ENCODE peak calls at places on chromosomes 16 and 17, in eight cellular contexts. Q, I, W, X, L, K, R and Y are unnamed samples.

GRCh38 chr16:87877942-87878507 is 8.7 kb upstream of the SLC7A5 start:
- DNase-seq in R (no peak), Q (no peak), W (no peak), X (no peak), I (no peak), L (no peak), K (no peak), Y (no peak)

GRCh38 chr17:45841883-45842525 is 2.7 kb upstream of the SPPL2C start:
- DNase-seq in W (no peak), R (no peak), K (no peak), X (no peak), Q (no peak), I (no peak), L (no peak), Y (peak; percentile 6)

GRCh38 chr17:75645501-75645888 is 12.3 kb downstream of the SMIM5 start:
- DNase-seq in I (peak; percentile 87), K (peak; percentile 57), R (no peak), W (no peak), X (no peak), L (no peak), Q (peak; percentile 75), Y (no peak)

GRCh38 chr16:31215287-31216115 is 1.4 kb downstream of the PYDC1 start:
- DNase-seq in R (no peak), X (peak; percentile 92), Q (peak; percentile 82), W (peak; percentile 51), I (peak; percentile 91), K (peak; percentile 75), L (peak; percentile 50), Y (peak; percentile 33)

GRCh38 chr17:66491213-66491612 is 188.8 kb downstream of the PRKCA start:
- DNase-seq in K (no peak), L (no peak), I (no peak), R (no peak), W (no peak), Q (no peak), X (no peak), Y (no peak)

GRCh38 chr16:27472091-27473020 is 70.4 kb downstream of the IL21R start:
- DNase-seq in R (no peak), K (no peak), X (no peak), I (no peak), W (peak; percentile 56), L (no peak), Q (no peak), Y (peak; percentile 28)

GRCh38 chr17:41492771-41493170 is 3.1 kb upstream of the KRT36 start:
- DNase-seq in Q (peak; percentile 53), K (no peak), R (no peak), I (no peak), X (no peak), W (peak; percentile 40), L (no peak), Y (no peak)

GRCh38 chr16:17529982-17530760 is 59.4 kb upstream of the XYLT1 start:
- DNase-seq in W (no peak), L (no peak), R (no peak), K (no peak), Q (no peak), X (no peak), I (no peak), Y (no peak)

GRCh38 chr16:4260360-4260759 is 12.5 kb downstream of the TFAP4 start:
- DNase-seq in I (no peak), K (peak; percentile 92), R (no peak), W (no peak), L (no peak), X (peak; percentile 90), Q (peak; percentile 92), Y (no peak)

GRCh38 chr17:1714488-1714979 is 4.4 kb upstream of the TLCD2 start:
- DNase-seq in Q (peak; percentile 98), R (peak; percentile 99), I (peak; percentile 95), W (peak; percentile 99), K (peak; percentile 97), L (peak; percentile 98), X (peak; percentile 96), Y (peak; percentile 99)

GRCh38 chr16:30951785-30952184 is 2.9 kb downstream of the ORAI3 start:
- DNase-seq in R (peak; percentile 80), Q (no peak), L (peak; percentile 43), X (no peak), I (no peak), K (no peak), W (peak; percentile 77), Y (peak; percentile 58)

GRCh38 chr16:21161211-21161610 is 2.7 kb downstream of the LDAF1 start:
- DNase-seq in L (no peak), Q (no peak), X (no peak), W (no peak), K (no peak), R (no peak), I (no peak), Y (peak; percentile 57)

GRCh38 chr17:50270430-50271172 is 3.7 kb upstream of the TMEM92 start:
- DNase-seq in I (no peak), K (no peak), X (peak; percentile 85), W (peak; percentile 78), R (peak; percentile 64), Q (peak; percentile 73), L (peak; percentile 80), Y (peak; percentile 90)

GRCh38 chr16:51419768-51420167 is 268.7 kb upstream of the SALL1 start:
- DNase-seq in Q (no peak), I (no peak), L (no peak), R (no peak), X (no peak), W (no peak), K (no peak), Y (no peak)

GRCh38 chr16:51418258-51418657 is 267.2 kb upstream of the SALL1 start:
- DNase-seq in R (no peak), K (no peak), I (no peak), Q (no peak), W (no peak), L (no peak), X (no peak), Y (no peak)

GRCh38 chr16:51420247-51420646 is 269.2 kb upstream of the SALL1 start:
- DNase-seq in W (no peak), L (no peak), K (no peak), I (no peak), Q (no peak), R (no peak), X (no peak), Y (no peak)

GRCh38 chr16:51416921-51417320 is 265.9 kb upstream of the SALL1 start:
- DNase-seq in R (no peak), L (peak; percentile 30), K (no peak), X (no peak), Q (no peak), I (no peak), W (no peak), Y (peak; percentile 57)
- TF ChIP-seq CTCF in R (no peak), L (no peak), K (no peak), X (no peak), Q (no peak), I (no peak), W (no peak), Y (no peak)

DNA sequence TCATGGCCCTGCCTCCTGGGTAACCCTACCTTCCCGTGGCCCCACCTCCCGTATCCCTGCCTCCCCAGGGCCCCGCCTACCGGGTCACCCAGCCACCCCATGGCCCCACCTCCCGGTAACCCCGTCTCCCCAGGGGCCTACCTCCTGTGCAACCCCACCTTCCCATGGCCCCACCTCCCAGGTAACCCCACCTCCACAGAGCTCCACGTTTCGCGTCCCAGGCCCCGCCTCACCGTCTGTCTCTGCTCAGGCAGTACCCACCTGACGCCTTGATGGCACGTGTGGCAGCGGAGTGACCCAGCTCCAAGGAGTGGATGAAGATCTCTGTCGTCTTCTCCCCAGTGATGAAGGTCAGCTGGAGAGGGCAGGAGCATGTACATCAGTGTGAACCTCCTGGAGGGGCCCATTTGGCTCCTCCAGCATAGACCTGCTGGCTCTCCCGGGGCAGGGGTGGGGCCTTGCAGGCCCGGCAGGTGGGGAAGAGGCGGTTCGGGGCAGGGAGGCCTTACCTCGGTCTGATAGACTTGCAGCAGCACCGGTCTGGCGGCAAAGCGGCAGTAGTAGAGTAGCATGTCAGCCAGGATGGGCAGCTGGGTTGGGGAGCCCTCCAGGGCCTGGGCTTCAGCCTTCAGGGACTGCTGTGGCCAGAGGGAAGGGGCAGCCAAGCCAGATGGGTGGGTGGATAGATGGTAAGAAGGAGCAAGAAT is 18.6 kb upstream of the PIK3R6 start:
- DNase-seq in R (no peak), Q (no peak), I (no peak), K (no peak), X (no peak), W (no peak), L (no peak), Y (no peak)
- H3K4me3 ChIP-seq in R (no peak overlapping the region), Q (no peak overlapping the region), I (no peak overlapping the region), K (no peak overlapping the region), X (no peak overlapping the region), W (no peak overlapping the region), L (no peak overlapping the region), Y (no peak overlapping the region)

DNA sequence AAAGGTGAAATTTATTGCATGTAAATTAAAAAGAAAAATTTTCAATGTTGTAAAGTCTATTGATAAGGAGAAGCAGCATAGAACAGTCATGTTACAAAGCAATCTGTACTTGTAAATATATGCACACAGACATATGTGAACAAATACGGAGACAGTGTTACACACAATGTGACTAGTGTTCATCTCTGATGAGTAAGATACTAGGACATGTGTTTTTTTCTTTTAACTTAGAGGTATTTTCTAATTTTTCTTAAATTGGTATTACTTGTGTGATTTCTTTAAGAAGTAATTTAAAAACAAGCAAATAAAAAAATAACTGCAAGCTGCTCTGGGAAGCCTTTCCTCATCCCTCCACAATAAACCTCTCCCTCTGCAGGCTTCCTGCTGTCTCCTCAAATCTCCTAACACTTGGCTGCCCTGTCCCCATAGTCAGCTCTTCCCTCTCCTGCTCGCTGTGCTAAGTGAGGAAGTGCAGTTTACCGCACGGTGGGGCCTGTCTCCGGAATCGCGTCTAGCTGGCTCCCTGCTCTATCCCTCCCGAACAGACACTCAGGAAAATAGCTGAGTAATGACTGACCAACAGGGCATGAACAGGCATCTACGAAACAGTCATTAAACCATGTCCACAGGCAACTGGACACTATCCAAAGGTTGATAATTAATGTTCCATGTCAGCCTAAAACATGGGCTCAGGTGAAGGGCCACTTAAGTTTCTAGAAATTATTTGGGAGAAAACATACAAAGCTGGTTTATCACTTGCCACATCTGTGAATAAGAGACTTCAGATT is 35.9 kb downstream of the CMTM4 start:
- DNase-seq in Q (peak; percentile 73), I (peak; percentile 72), X (peak; percentile 83), L (peak; percentile 88), W (peak; percentile 90), R (peak; percentile 49), K (peak; percentile 40), Y (peak; percentile 86)
- TF ChIP-seq CTCF in Q (peak; percentile 28), I (no peak), X (no peak), L (peak; percentile 37), W (peak; percentile 45), R (no peak), K (no peak), Y (peak; percentile 48)

GRCh38 chr17:78784397-78784751 is 2.3 kb upstream of the CYTH1 start:
- DNase-seq in I (no peak), R (no peak), K (no peak), X (no peak), L (no peak), Q (no peak), W (no peak), Y (no peak)

GRCh38 chr17:78781339-78782304 is at the start of gene CYTH1:
- DNase-seq in W (peak; percentile 16), K (peak; percentile 75), Q (peak; percentile 86), I (no peak), R (no peak), X (peak; percentile 93), L (no peak), Y (no peak)

GRCh38 chr17:78785663-78786057 is 3.6 kb upstream of the CYTH1 start:
- DNase-seq in I (no peak), Q (peak; percentile 3), K (no peak), X (no peak), L (no peak), R (no peak), W (no peak), Y (no peak)

GRCh38 chr17:78785011-78785662 is 3.1 kb upstream of the CYTH1 start:
- DNase-seq in L (no peak), K (no peak), I (no peak), Q (peak; percentile 57), R (no peak), W (no peak), X (no peak), Y (no peak)

GRCh38 chr17:78783711-78784396 is 1.8 kb upstream of the CYTH1 start:
- DNase-seq in R (no peak), X (no peak), L (no peak), W (no peak), I (no peak), K (no peak), Q (peak; percentile 48), Y (no peak)
- H3K4me3 ChIP-seq in R (no peak overlapping the region), X (no peak overlapping the region), L (no peak overlapping the region), W (no peak overlapping the region), I (no peak overlapping the region), K (no peak overlapping the region), Q (no peak overlapping the region), Y (no peak overlapping the region)